ENCODE peak calls at places on chromosomes 4 and X, in seven cellular contexts. One of them, this sample, is unnamed.

GRCh38 chrX:2313864-2314646 is 186.7 kb downstream of the DHRSX start:
- DNase-seq in lower lobe of right lung: no peak
- DNase-seq in dorsolateral prefrontal cortex: no peak
- DNase-seq in transverse colon: no peak
- DNase-seq in thyroid gland: no peak
- DNase-seq in fibroblast of lung: no peak
- DNase-seq in IMR-90: no peak
- DNase-seq in this sample: no peak

GRCh38 chr4:9816285-9816684 is 34.9 kb downstream of the DRD5 start:
- DNase-seq in lower lobe of right lung: no peak
- DNase-seq in dorsolateral prefrontal cortex: no peak
- DNase-seq in transverse colon: no peak
- DNase-seq in thyroid gland: no peak
- DNase-seq in fibroblast of lung: no peak
- DNase-seq in IMR-90: no peak
- DNase-seq in this sample: no peak

GRCh38 chr4:42608551-42608950 is 48.4 kb downstream of the ATP8A1 start:
- DNase-seq in lower lobe of right lung: no peak
- DNase-seq in dorsolateral prefrontal cortex: no peak
- DNase-seq in transverse colon: no peak
- DNase-seq in thyroid gland: no peak
- DNase-seq in fibroblast of lung: peak; percentile 3
- DNase-seq in IMR-90: no peak
- DNase-seq in this sample: no peak

GRCh38 chr4:55742655-55743191 is 76.9 kb upstream of the EXOC1L start:
- DNase-seq in lower lobe of right lung: no peak
- DNase-seq in dorsolateral prefrontal cortex: no peak
- DNase-seq in transverse colon: no peak
- DNase-seq in thyroid gland: no peak
- DNase-seq in fibroblast of lung: peak; percentile 67
- DNase-seq in IMR-90: peak; percentile 59
- DNase-seq in this sample: no peak

GRCh38 chr4:15253346-15253745 is 174.5 kb upstream of the C1QTNF7 start:
- DNase-seq in lower lobe of right lung: no peak
- DNase-seq in dorsolateral prefrontal cortex: no peak
- DNase-seq in transverse colon: no peak
- DNase-seq in thyroid gland: no peak
- DNase-seq in fibroblast of lung: no peak
- DNase-seq in IMR-90: no peak
- DNase-seq in this sample: no peak

GRCh38 chrX:24377195-24377594 is 16.8 kb downstream of the SUPT20HL1 start:
- DNase-seq in lower lobe of right lung: no peak
- DNase-seq in dorsolateral prefrontal cortex: no peak
- DNase-seq in transverse colon: no peak
- DNase-seq in thyroid gland: no peak
- DNase-seq in fibroblast of lung: no peak
- DNase-seq in IMR-90: no peak
- DNase-seq in this sample: no peak

GRCh38 chr4:112075129-112075753 is 70.0 kb upstream of the FAM241A start:
- DNase-seq in lower lobe of right lung: no peak
- DNase-seq in dorsolateral prefrontal cortex: no peak
- DNase-seq in transverse colon: peak; percentile 12
- DNase-seq in thyroid gland: no peak
- DNase-seq in fibroblast of lung: peak; percentile 58
- DNase-seq in IMR-90: peak; percentile 66
- DNase-seq in this sample: no peak

GRCh38 chr4:152719291-152719690 is 39.5 kb upstream of the TMEM154 start:
- DNase-seq in lower lobe of right lung: no peak
- DNase-seq in dorsolateral prefrontal cortex: no peak
- DNase-seq in transverse colon: no peak
- DNase-seq in thyroid gland: no peak
- DNase-seq in fibroblast of lung: no peak
- DNase-seq in IMR-90: no peak
- DNase-seq in this sample: no peak

GRCh38 chr4:16120720-16121119 is 36.9 kb upstream of the PROM1 start:
- DNase-seq in lower lobe of right lung: no peak
- DNase-seq in dorsolateral prefrontal cortex: no peak
- DNase-seq in transverse colon: no peak
- DNase-seq in thyroid gland: no peak
- DNase-seq in fibroblast of lung: no peak
- DNase-seq in IMR-90: peak; percentile 1
- DNase-seq in this sample: no peak

GRCh38 chr4:85102606-85103005 is 136.1 kb upstream of the WDFY3 start:
- DNase-seq in lower lobe of right lung: no peak
- DNase-seq in dorsolateral prefrontal cortex: no peak
- DNase-seq in transverse colon: no peak
- DNase-seq in thyroid gland: no peak
- DNase-seq in fibroblast of lung: no peak
- DNase-seq in IMR-90: no peak
- DNase-seq in this sample: no peak

GRCh38 chrX:56309881-56310280 is 77.7 kb downstream of the KLF8 start:
- DNase-seq in lower lobe of right lung: no peak
- DNase-seq in dorsolateral prefrontal cortex: no peak
- DNase-seq in transverse colon: no peak
- DNase-seq in thyroid gland: no peak
- DNase-seq in fibroblast of lung: no peak
- DNase-seq in IMR-90: no peak
- DNase-seq in this sample: no peak

GRCh38 chr4:189059996-189060570 is 880.6 kb upstream of the FRG1 start:
- DNase-seq in lower lobe of right lung: no peak
- DNase-seq in dorsolateral prefrontal cortex: no peak
- DNase-seq in transverse colon: no peak
- DNase-seq in thyroid gland: no peak
- DNase-seq in fibroblast of lung: no peak
- DNase-seq in IMR-90: no peak
- DNase-seq in this sample: no peak

GRCh38 chrX:147838465-147839131 is 73.1 kb upstream of the FMR1 start:
- DNase-seq in lower lobe of right lung: no peak
- DNase-seq in dorsolateral prefrontal cortex: no peak
- DNase-seq in transverse colon: no peak
- DNase-seq in thyroid gland: no peak
- DNase-seq in fibroblast of lung: no peak
- DNase-seq in IMR-90: no peak
- DNase-seq in this sample: no peak

GRCh38 chr4:2497931-2498330 is 29.0 kb downstream of the RNF4 start:
- DNase-seq in lower lobe of right lung: no peak
- DNase-seq in dorsolateral prefrontal cortex: no peak
- DNase-seq in transverse colon: peak; percentile 21
- DNase-seq in thyroid gland: peak; percentile 60
- DNase-seq in fibroblast of lung: no peak
- DNase-seq in IMR-90: no peak
- DNase-seq in this sample: no peak

GRCh38 chr4:114281561-114281960 is 302.1 kb upstream of the ARSJ start:
- DNase-seq in lower lobe of right lung: no peak
- DNase-seq in dorsolateral prefrontal cortex: no peak
- DNase-seq in transverse colon: no peak
- DNase-seq in thyroid gland: no peak
- DNase-seq in fibroblast of lung: peak; percentile 97
- DNase-seq in IMR-90: peak; percentile 91
- DNase-seq in this sample: no peak

GRCh38 chr4:137124278-137124932 is 407.9 kb downstream of the PCDH18 start:
- DNase-seq in lower lobe of right lung: no peak
- DNase-seq in dorsolateral prefrontal cortex: no peak
- DNase-seq in transverse colon: no peak
- DNase-seq in thyroid gland: no peak
- DNase-seq in fibroblast of lung: peak; percentile 55
- DNase-seq in IMR-90: peak; percentile 79
- DNase-seq in this sample: no peak

GRCh38 chr4:26441110-26441509 is 49.2 kb downstream of the CCKAR start:
- DNase-seq in lower lobe of right lung: no peak
- DNase-seq in dorsolateral prefrontal cortex: no peak
- DNase-seq in transverse colon: no peak
- DNase-seq in thyroid gland: peak; percentile 69
- DNase-seq in fibroblast of lung: peak; percentile 64
- DNase-seq in IMR-90: peak; percentile 73
- DNase-seq in this sample: no peak

GRCh38 chrX:105695451-105695850 is 126.9 kb upstream of the NRK start:
- DNase-seq in lower lobe of right lung: no peak
- DNase-seq in dorsolateral prefrontal cortex: no peak
- DNase-seq in transverse colon: no peak
- DNase-seq in thyroid gland: no peak
- DNase-seq in fibroblast of lung: peak; percentile 60
- DNase-seq in IMR-90: peak; percentile 20
- DNase-seq in this sample: no peak

GRCh38 chrX:105694839-105695238 is 127.5 kb upstream of the NRK start:
- DNase-seq in lower lobe of right lung: no peak
- DNase-seq in dorsolateral prefrontal cortex: no peak
- DNase-seq in transverse colon: no peak
- DNase-seq in thyroid gland: no peak
- DNase-seq in fibroblast of lung: no peak
- DNase-seq in IMR-90: no peak
- DNase-seq in this sample: no peak

GRCh38 chrX:105698386-105698785 is 124.0 kb upstream of the NRK start:
- DNase-seq in lower lobe of right lung: no peak
- DNase-seq in dorsolateral prefrontal cortex: no peak
- DNase-seq in transverse colon: no peak
- DNase-seq in thyroid gland: no peak
- DNase-seq in fibroblast of lung: no peak
- DNase-seq in IMR-90: no peak
- DNase-seq in this sample: no peak

GRCh38 chrX:105700316-105700715 is 122.0 kb upstream of the NRK start:
- DNase-seq in lower lobe of right lung: no peak
- DNase-seq in dorsolateral prefrontal cortex: no peak
- DNase-seq in transverse colon: no peak
- DNase-seq in thyroid gland: no peak
- DNase-seq in fibroblast of lung: no peak
- DNase-seq in IMR-90: no peak
- DNase-seq in this sample: no peak

GRCh38 chrX:105696870-105697269 is 125.5 kb upstream of the NRK start:
- DNase-seq in lower lobe of right lung: no peak
- DNase-seq in dorsolateral prefrontal cortex: no peak
- DNase-seq in transverse colon: no peak
- DNase-seq in thyroid gland: no peak
- DNase-seq in fibroblast of lung: no peak
- DNase-seq in IMR-90: no peak
- DNase-seq in this sample: no peak
- H3K4me3 ChIP-seq in lower lobe of right lung: no peak overlapping the region
- H3K4me3 ChIP-seq in dorsolateral prefrontal cortex: no peak overlapping the region
- H3K4me3 ChIP-seq in transverse colon: no peak overlapping the region
- H3K4me3 ChIP-seq in thyroid gland: no peak overlapping the region
- H3K4me3 ChIP-seq in fibroblast of lung: no peak overlapping the region
- H3K4me3 ChIP-seq in IMR-90: no peak overlapping the region
- H3K4me3 ChIP-seq in this sample: no peak overlapping the region

DNA sequence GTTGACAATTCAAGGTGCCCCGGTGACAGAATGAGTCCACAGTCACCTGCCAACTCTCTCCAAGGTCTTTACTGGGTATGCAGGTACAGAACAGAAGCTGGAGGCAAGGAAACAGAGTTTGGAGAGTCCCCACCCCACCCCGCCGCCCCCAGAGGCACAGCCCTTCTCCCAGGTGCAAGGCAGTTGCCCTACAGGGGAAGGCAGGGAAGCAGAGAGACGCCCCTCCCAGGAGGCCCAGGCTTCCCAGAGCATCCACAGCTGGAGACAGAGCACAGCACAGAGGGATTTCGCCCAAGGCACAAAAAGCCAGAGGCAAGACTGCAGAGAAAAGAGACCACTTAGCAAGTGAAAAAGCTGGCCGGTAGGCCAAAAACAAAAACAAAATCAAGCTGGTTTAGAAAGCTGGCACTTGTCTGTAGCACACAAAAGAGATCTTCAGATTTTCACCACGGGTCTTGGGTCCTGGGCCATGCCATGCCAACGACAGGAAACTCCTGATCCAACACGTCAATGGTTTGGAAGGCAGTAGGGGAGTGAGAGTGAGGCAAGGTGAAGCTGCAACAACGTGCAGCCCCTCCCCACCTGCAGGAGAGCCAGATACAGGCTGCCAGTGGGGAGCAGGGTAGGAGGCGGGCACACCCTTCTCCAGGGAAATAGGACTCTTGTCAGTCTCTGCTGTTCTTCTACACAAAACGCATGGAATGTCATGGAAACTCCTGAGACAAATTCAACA is 113.3 kb downstream of the AFAP1 start:
- DNase-seq in lower lobe of right lung: no peak
- DNase-seq in dorsolateral prefrontal cortex: no peak
- DNase-seq in transverse colon: no peak
- DNase-seq in thyroid gland: no peak
- DNase-seq in fibroblast of lung: no peak
- DNase-seq in IMR-90: no peak
- DNase-seq in this sample: no peak
- H3K27me3 ChIP-seq in lower lobe of right lung: no peaks in the 10 kb centered on the region
- H3K27me3 ChIP-seq in dorsolateral prefrontal cortex: no peaks in the 10 kb centered on the region
- H3K27me3 ChIP-seq in transverse colon: no peaks in the 10 kb centered on the region
- H3K27me3 ChIP-seq in thyroid gland: no peaks in the 10 kb centered on the region
- H3K27me3 ChIP-seq in fibroblast of lung: no peaks in the 10 kb centered on the region
- H3K27me3 ChIP-seq in IMR-90: no peaks in the 10 kb centered on the region
- H3K27me3 ChIP-seq in this sample: no peaks in the 10 kb centered on the region

GRCh38 chrX:129780441-129781105 is 824 bp downstream of the SASH3 start:
- DNase-seq in lower lobe of right lung: no peak
- DNase-seq in dorsolateral prefrontal cortex: no peak
- DNase-seq in transverse colon: no peak
- DNase-seq in thyroid gland: no peak
- DNase-seq in fibroblast of lung: no peak
- DNase-seq in IMR-90: no peak
- DNase-seq in this sample: no peak

GRCh38 chrX:129781134-129782014 is 1.6 kb downstream of the SASH3 start:
- DNase-seq in lower lobe of right lung: peak; percentile 79
- DNase-seq in dorsolateral prefrontal cortex: no peak
- DNase-seq in transverse colon: peak; percentile 67
- DNase-seq in thyroid gland: peak; percentile 4
- DNase-seq in fibroblast of lung: no peak
- DNase-seq in IMR-90: no peak
- DNase-seq in this sample: peak; percentile 69

GRCh38 chrX:129783176-129783776 is 3.5 kb downstream of the SASH3 start:
- DNase-seq in lower lobe of right lung: no peak
- DNase-seq in dorsolateral prefrontal cortex: no peak
- DNase-seq in transverse colon: no peak
- DNase-seq in thyroid gland: no peak
- DNase-seq in fibroblast of lung: no peak
- DNase-seq in IMR-90: no peak
- DNase-seq in this sample: no peak

GRCh38 chrX:129782706-129783105 is 3.0 kb downstream of the SASH3 start:
- DNase-seq in lower lobe of right lung: no peak
- DNase-seq in dorsolateral prefrontal cortex: no peak
- DNase-seq in transverse colon: no peak
- DNase-seq in thyroid gland: no peak
- DNase-seq in fibroblast of lung: no peak
- DNase-seq in IMR-90: no peak
- DNase-seq in this sample: no peak

GRCh38 chrX:129782015-129782495 is 2.3 kb downstream of the SASH3 start:
- DNase-seq in lower lobe of right lung: no peak
- DNase-seq in dorsolateral prefrontal cortex: no peak
- DNase-seq in transverse colon: no peak
- DNase-seq in thyroid gland: no peak
- DNase-seq in fibroblast of lung: no peak
- DNase-seq in IMR-90: no peak
- DNase-seq in this sample: no peak
- H3K27ac ChIP-seq in lower lobe of right lung: no peak overlapping the region
- H3K27ac ChIP-seq in dorsolateral prefrontal cortex: no peak overlapping the region
- H3K27ac ChIP-seq in transverse colon: no peak overlapping the region
- H3K27ac ChIP-seq in thyroid gland: no peak overlapping the region
- H3K27ac ChIP-seq in fibroblast of lung: no peak overlapping the region
- H3K27ac ChIP-seq in IMR-90: no peak overlapping the region
- H3K27ac ChIP-seq in this sample: no peak overlapping the region

DNA sequence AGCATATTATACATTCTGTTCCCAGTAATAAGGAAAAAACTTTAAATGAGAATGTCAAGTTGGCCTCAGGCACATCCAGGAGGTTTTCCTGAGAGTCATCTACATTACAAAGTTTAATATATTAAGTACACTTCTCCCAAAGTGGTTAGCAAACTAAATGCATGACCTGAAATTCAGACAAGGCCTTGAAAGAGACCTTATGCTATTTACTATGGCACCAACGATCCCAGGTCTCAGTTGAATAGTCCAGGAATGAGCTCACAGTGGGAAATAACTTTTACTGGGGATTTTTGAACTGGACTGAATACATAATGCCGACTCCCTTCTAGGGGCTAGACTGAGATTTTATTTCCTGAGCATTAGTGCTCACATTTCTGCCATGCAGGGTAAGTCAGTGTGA is 1577.5 kb upstream of the PCDH7 start:
- DNase-seq in lower lobe of right lung: no peak
- DNase-seq in dorsolateral prefrontal cortex: no peak
- DNase-seq in transverse colon: no peak
- DNase-seq in thyroid gland: no peak
- DNase-seq in fibroblast of lung: no peak
- DNase-seq in IMR-90: no peak
- DNase-seq in this sample: no peak
- H3K4me3 ChIP-seq in lower lobe of right lung: no peak overlapping the region
- H3K4me3 ChIP-seq in dorsolateral prefrontal cortex: no peak overlapping the region
- H3K4me3 ChIP-seq in transverse colon: no peak overlapping the region
- H3K4me3 ChIP-seq in thyroid gland: no peak overlapping the region
- H3K4me3 ChIP-seq in fibroblast of lung: no peak overlapping the region
- H3K4me3 ChIP-seq in IMR-90: no peak overlapping the region
- H3K4me3 ChIP-seq in this sample: no peak overlapping the region

This sample was measured in aorta.